ENCODE peak calls at places on chromosomes 5 and 9, in nine cellular contexts. O is left ventricle myocardium inferior; E is COR-L47; M is activated T-helper 1 cell treated with anti-CD3 and anti-CD28 coated beads, Interleukin-12 subunit alpha, Interleukin-12 subunit beta, Interleukin-2, Interleukin-4 antibody, amounts not matched to agents 30 ng/mL and 10 ng/mL and 1 ng/mL, durations not matched to agents 14 hours and 24 hours and 36 hours; F is astrocyte; P is substantia nigra; Z is K562; C is Kasumi-1; I is GM12865. B is an unnamed sample.

GRCh38 chr5:83077662-83078261 is 415 bp downstream of the XRCC4 start:
- DNase-seq in O (no peak), E (no peak), M (no peak), F (peak), P (no peak), Z (peak), C (peak), I (peak), B (peak)

GRCh38 chr9:35645736-35646582 is 4.8 kb downstream of the SIT1 start:
- DNase-seq in O (no peak), E (no peak), M (no peak), F (peak), P (no peak), Z (peak), C (peak), I (no peak), B (no peak)

GRCh38 chr9:93865245-93865644 is 89.9 kb downstream of the BARX1 start:
- DNase-seq in O (no peak), E (no peak), M (no peak), F (no peak), P (no peak), Z (no peak), C (no peak), I (no peak), B (no peak)

GRCh38 chr5:150077060-150077459 is 9.3 kb downstream of the CSF1R start:
- DNase-seq in O (no peak), E (no peak), M (no peak), F (no peak), P (no peak), Z (no peak), C (no peak), I (no peak), B (no peak)

GRCh38 chr5:167916706-167917105 is 374.7 kb upstream of the WWC1 start:
- DNase-seq in O (peak), E (no peak), M (no peak), F (peak), P (no peak), Z (no peak), C (no peak), I (no peak), B (peak)

GRCh38 chr9:9299134-9299533 is 1313.7 kb downstream of the PTPRD start:
- DNase-seq in O (no peak), E (peak), M (no peak), F (no peak), P (no peak), Z (no peak), C (no peak), I (no peak), B (no peak)

GRCh38 chr9:33535541-33535940 is 11.5 kb downstream of the ANKRD18B start:
- DNase-seq in O (no peak), E (no peak), M (no peak), F (no peak), P (no peak), Z (no peak), C (no peak), I (no peak), B (no peak)

GRCh38 chr5:59266410-59266809 is 627.1 kb downstream of the PDE4D start:
- DNase-seq in O (no peak), E (no peak), M (no peak), F (no peak), P (no peak), Z (no peak), C (no peak), I (no peak), B (no peak)

GRCh38 chr5:56457887-56458451 is 224.8 kb upstream of the ANKRD55 start:
- DNase-seq in O (peak), E (no peak), M (no peak), F (peak), P (no peak), Z (no peak), C (no peak), I (no peak), B (peak)

GRCh38 chr9:113474372-113474771 is 10.8 kb downstream of the RGS3 start:
- DNase-seq in O (no peak), E (no peak), M (no peak), F (no peak), P (no peak), Z (no peak), C (no peak), I (no peak), B (no peak)

GRCh38 chr5:80194470-80194869 is 61.4 kb downstream of the SERINC5 start:
- DNase-seq in O (no peak), E (no peak), M (no peak), F (no peak), P (no peak), Z (no peak), C (peak), I (no peak), B (peak)

GRCh38 chr5:28404363-28405071 is 1366.1 kb upstream of the CDH9 start:
- DNase-seq in O (no peak), E (no peak), M (no peak), F (no peak), P (no peak), Z (no peak), C (no peak), I (no peak), B (no peak)

GRCh38 chr5:31047007-31047406 is 146.5 kb upstream of the CDH6 start:
- DNase-seq in O (no peak), E (peak), M (no peak), F (no peak), P (no peak), Z (no peak), C (no peak), I (no peak), B (no peak)

GRCh38 chr5:168477060-168477459 is 9.2 kb upstream of the RARS1 start:
- DNase-seq in O (no peak), E (no peak), M (no peak), F (peak), P (no peak), Z (no peak), C (no peak), I (no peak), B (peak)

GRCh38 chr5:1728846-1729245 is 70.8 kb downstream of the MRPL36 start:
- DNase-seq in O (no peak), E (no peak), M (no peak), F (no peak), P (no peak), Z (peak), C (no peak), I (no peak), B (no peak)

GRCh38 chr9:20023237-20023928 is 234.5 kb upstream of the SLC24A2 start:
- DNase-seq in O (no peak), E (no peak), M (no peak), F (no peak), P (no peak), Z (no peak), C (no peak), I (no peak), B (no peak)

GRCh38 chr5:67315082-67315801 is 118.6 kb upstream of the CD180 start:
- DNase-seq in O (no peak), E (no peak), M (no peak), F (peak), P (peak), Z (no peak), C (no peak), I (no peak), B (peak)

GRCh38 chr5:59020611-59021285 is 437.9 kb downstream of the RAB3C start:
- DNase-seq in O (no peak), E (no peak), M (no peak), F (peak), P (no peak), Z (no peak), C (no peak), I (no peak), B (peak)

GRCh38 chr9:79213417-79214125 is 358.2 kb upstream of the TLE4 start:
- DNase-seq in O (no peak), E (no peak), M (no peak), F (peak), P (no peak), Z (no peak), C (no peak), I (no peak), B (peak)

GRCh38 chr9:72205513-72205912 is 56.3 kb downstream of the GDA start:
- DNase-seq in O (no peak), E (no peak), M (no peak), F (no peak), P (no peak), Z (no peak), C (no peak), I (peak), B (no peak)

GRCh38 chr5:93579561-93580386 is 1.2 kb downstream of the NR2F1-AS1 start:
- DNase-seq in O (no peak), E (peak), M (no peak), F (no peak), P (no peak), Z (no peak), C (peak), I (no peak), B (peak)

GRCh38 chr9:131835132-131835910 is 95.4 kb upstream of the RAPGEF1 start:
- DNase-seq in O (no peak), E (no peak), M (no peak), F (no peak), P (no peak), Z (no peak), C (no peak), I (no peak), B (peak)

GRCh38 chr5:1770443-1770802 is 29.2 kb downstream of the MRPL36 start:
- DNase-seq in O (no peak), E (no peak), M (no peak), F (no peak), P (no peak), Z (no peak), C (no peak), I (no peak), B (no peak)

GRCh38 chr9:112755675-112756074 is 5.1 kb downstream of the SNX30 start:
- DNase-seq in O (no peak), E (no peak), M (no peak), F (no peak), P (no peak), Z (no peak), C (no peak), I (no peak), B (peak)

GRCh38 chr9:79165006-79165405 is 406.8 kb upstream of the TLE4 start:
- DNase-seq in O (no peak), E (no peak), M (no peak), F (peak), P (no peak), Z (no peak), C (no peak), I (no peak), B (peak)

GRCh38 chr9:78439866-78440830 is 143.2 kb downstream of the PSAT1 start:
- DNase-seq in O (no peak), E (no peak), M (no peak), F (no peak), P (no peak), Z (no peak), C (peak), I (no peak), B (no peak)

GRCh38 chr9:131892162-131892707 is 152.4 kb upstream of the RAPGEF1 start:
- DNase-seq in O (no peak), E (no peak), M (no peak), F (peak), P (no peak), Z (no peak), C (no peak), I (no peak), B (no peak)

GRCh38 chr5:69083412-69083811 is 10.4 kb upstream of the SLC30A5 start:
- DNase-seq in O (no peak), E (peak), M (no peak), F (no peak), P (no peak), Z (peak), C (peak), I (no peak), B (no peak)

GRCh38 chr5:146185161-146185560 is 2.7 kb upstream of the LARS1 start:
- DNase-seq in O (no peak), E (no peak), M (no peak), F (no peak), P (no peak), Z (no peak), C (peak), I (no peak), B (peak)

GRCh38 chr5:176952531-176953193 is 53.5 kb upstream of the HK3 start:
- DNase-seq in O (no peak), E (no peak), M (no peak), F (no peak), P (no peak), Z (no peak), C (no peak), I (no peak), B (no peak)